ENCODE peak calls at places on chromosome 5, in ten cellular contexts. T is A549, L is gastrocnemius medialis, E is lower leg skin, F is GM23338, V is fibroblast of mammary gland, Q is IMR-90, P is endothelial cell of umbilical vein, D is right atrium auricular region, Y is Panc1. W is an unnamed sample.

GRCh38 chr5:112743631-112744030 is 5.9 kb downstream of the APC start:
- DNase-seq in P (no peak), F (no peak), Y (no peak), E (no peak), D (no peak), V (no peak), T (no peak), L (no peak), Q (no peak), W (no peak)

GRCh38 chr5:150556859-150557506 is 49.1 kb downstream of the NDST1 start:
- DNase-seq in L (no peak), P (no peak), F (no peak), E (no peak), V (no peak), T (no peak), Y (no peak), D (no peak), Q (no peak), W (no peak)

GRCh38 chr5:147519380-147519779 is 9.5 kb upstream of the DPYSL3 start:
- DNase-seq in T (no peak), V (peak), F (no peak), P (no peak), D (no peak), Q (no peak), Y (no peak), E (no peak), L (no peak), W (no peak)

GRCh38 chr5:18465833-18466681 is 831.8 kb downstream of the TAF11L14 start:
- DNase-seq in Q (peak), T (peak), P (peak), V (peak), Y (peak), F (peak), L (no peak), E (peak), D (no peak), W (peak)

GRCh38 chr5:52869391-52869790 is 81.7 kb downstream of the ITGA1 start:
- DNase-seq in P (no peak), F (no peak), L (no peak), T (no peak), E (no peak), Y (no peak), V (no peak), Q (no peak), D (no peak), W (no peak)

GRCh38 chr5:180159756-180160155 is 49.3 kb downstream of the RASGEF1C start:
- DNase-seq in L (no peak), Q (peak), T (no peak), V (peak), F (no peak), P (no peak), D (peak), Y (no peak), E (peak), W (no peak)

GRCh38 chr5:160539431-160539830 is 117.8 kb downstream of the PTTG1 start:
- DNase-seq in D (no peak), P (no peak), Y (no peak), F (no peak), Q (no peak), L (no peak), T (no peak), V (no peak), E (no peak), W (no peak)

GRCh38 chr5:96530901-96531300 is 97.9 kb upstream of the PCSK1 start:
- DNase-seq in E (no peak), Q (no peak), D (no peak), F (no peak), L (no peak), T (no peak), V (peak), Y (no peak), P (no peak), W (no peak)

GRCh38 chr5:147483197-147483790 is 26.6 kb downstream of the DPYSL3 start:
- DNase-seq in F (no peak), V (peak), T (no peak), Q (peak), L (no peak), Y (no peak), P (peak), D (no peak), E (no peak), W (no peak)

GRCh38 chr5:107395632-107396350 is 274.9 kb downstream of the EFNA5 start:
- DNase-seq in V (no peak), L (no peak), D (no peak), Q (no peak), F (no peak), E (no peak), T (no peak), P (no peak), Y (no peak), W (no peak)

GRCh38 chr5:143177263-143177994 is 226.1 kb downstream of the NR3C1 start:
- DNase-seq in F (no peak), E (peak), Y (peak), T (peak), D (no peak), V (peak), Q (peak), P (no peak), L (peak), W (peak)

GRCh38 chr5:167295686-167296015 is 995.8 kb upstream of the WWC1 start:
- DNase-seq in Q (no peak), D (no peak), Y (peak), V (peak), F (no peak), L (no peak), T (no peak), E (no peak), P (no peak), W (no peak)

GRCh38 chr5:126002222-126002897 is 420.8 kb upstream of the GRAMD2B start:
- DNase-seq in V (peak), Y (no peak), P (peak), E (peak), L (peak), F (no peak), T (no peak), Q (peak), D (peak), W (peak)

GRCh38 chr5:131999991-132000490 is 11.4 kb downstream of the ACSL6 start:
- DNase-seq in L (peak), E (no peak), T (no peak), Y (no peak), V (no peak), Q (no peak), F (no peak), P (no peak), D (no peak), W (no peak)

GRCh38 chr5:181223729-181224389 is 778 bp downstream of the TRIM41 start:
- DNase-seq in F (peak), T (no peak), V (no peak), E (no peak), D (no peak), Q (peak), L (no peak), P (no peak), Y (no peak), W (peak)

DNA sequence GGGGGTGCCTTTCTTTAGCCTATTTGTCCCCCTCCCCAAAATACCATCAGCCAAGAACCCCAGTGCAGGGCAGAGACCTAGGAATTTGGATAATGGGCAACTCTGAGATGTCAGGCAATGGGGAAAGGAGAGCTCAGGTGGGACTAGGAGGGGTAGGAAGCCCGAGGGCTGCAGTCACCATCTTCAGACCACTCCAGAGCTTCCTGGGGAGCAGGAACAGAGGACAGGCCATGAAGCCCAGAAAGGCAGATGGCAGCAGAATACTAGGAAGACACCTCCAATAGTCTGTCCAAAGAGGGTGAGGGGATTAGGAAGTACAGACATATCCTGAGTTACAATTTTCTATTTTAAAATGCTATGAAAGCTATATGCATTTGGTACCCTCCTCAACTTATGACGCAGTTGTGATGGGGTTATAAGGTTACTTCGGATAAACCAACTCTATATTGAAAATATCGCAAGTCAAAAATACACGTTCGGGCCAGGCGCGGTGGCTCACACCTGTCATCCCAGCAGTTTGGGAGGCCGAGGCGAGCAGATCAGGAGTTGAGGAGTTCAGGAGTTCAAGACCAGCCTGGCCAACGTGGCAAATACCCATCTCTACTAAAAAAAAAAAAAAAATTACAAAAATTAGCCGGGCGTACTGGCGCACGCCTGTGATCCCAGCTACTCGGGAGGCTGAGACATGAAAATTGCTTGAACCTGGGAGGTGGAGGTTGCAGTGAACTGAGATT is 34.6 kb upstream of the IL17B start:
- DNase-seq in L (no peak), D (no peak), Q (no peak), T (no peak), F (no peak), P (no peak), E (no peak), V (no peak), Y (no peak), W (peak)
- H3K4me3 ChIP-seq in L (no peak), D (peak), Q (no peak), T (no peak), F (no peak), P (no peak), E (no peak), V (no peak), Y (no peak), W (no peak)

DNA sequence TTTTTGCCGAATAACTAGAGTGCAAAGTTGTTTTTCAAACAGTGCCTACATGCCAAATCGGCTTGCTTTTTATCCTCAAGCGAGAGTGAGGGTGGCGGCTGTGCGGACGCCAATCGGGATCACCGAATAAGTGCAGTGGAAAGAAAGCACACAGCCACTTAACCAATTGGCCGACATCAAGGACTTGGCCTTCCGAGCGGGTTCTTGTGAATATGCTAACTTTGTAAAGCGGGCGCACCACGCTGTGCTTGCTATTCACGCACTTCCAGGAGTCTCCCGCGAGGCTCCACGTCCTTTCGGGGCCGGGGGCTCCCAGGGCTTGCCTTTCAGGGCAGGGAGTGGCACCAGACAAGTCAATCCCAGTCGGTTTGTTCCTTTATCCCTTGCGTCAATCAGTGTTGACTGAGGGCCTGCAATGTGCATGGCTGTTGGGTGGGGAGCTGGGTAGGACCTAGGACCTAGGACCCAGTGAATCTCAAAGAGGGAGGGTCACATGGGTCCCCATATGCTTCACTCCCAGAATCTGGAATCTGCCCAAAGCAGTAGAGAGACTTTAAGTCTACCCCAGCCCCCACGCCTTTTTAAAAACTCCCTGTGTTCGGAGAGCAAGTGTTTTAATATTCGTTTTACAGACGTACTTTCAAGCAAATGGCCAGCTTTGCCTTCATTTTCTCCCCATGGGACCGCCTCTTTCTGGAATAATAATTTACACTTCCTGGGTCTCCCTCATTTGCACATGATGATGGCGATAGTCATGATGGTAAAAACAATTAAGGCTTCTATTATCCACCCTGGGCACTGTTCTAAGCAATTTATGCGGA is 2.0 kb upstream of the GCNT4 start:
- DNase-seq in V (peak), T (no peak), L (peak), Q (peak), F (peak), D (peak), P (no peak), E (peak), Y (no peak), W (peak)
- TF ChIP-seq CTCF in V (no peak), T (no peak), L (no peak), Q (no peak), F (no peak), D (no peak), P (no peak), E (no peak), Y (no peak), W (no peak)

GRCh38 chr5:115599924-115600323 is 2.4 kb downstream of the TICAM2 start:
- DNase-seq in F (peak), Q (no peak), Y (no peak), L (no peak), V (no peak), T (no peak), D (no peak), E (no peak), P (no peak), W (peak)

GRCh38 chr5:115600771-115601170 is 1.5 kb downstream of the TICAM2 start:
- DNase-seq in D (no peak), Q (peak), P (no peak), Y (no peak), T (no peak), L (no peak), V (peak), F (no peak), E (no peak), W (peak)

GRCh38 chr5:115601709-115602584 is at the start of gene TICAM2:
- DNase-seq in D (peak), E (peak), Q (peak), T (peak), L (peak), P (peak), Y (no peak), F (peak), V (peak), W (peak)

GRCh38 chr5:115605436-115605835 is 3.2 kb upstream of the TICAM2 start:
- DNase-seq in E (no peak), F (no peak), Q (no peak), T (no peak), D (no peak), P (no peak), V (no peak), Y (no peak), L (no peak), W (no peak)

GRCh38 chr5:115602585-115603125 is 376 bp upstream of the TICAM2 start:
- DNase-seq in P (no peak), T (no peak), Q (no peak), L (no peak), D (no peak), F (no peak), Y (no peak), V (no peak), E (no peak), W (no peak)
- H3K4me3 ChIP-seq in P (peak), T (peak), Q (peak), L (peak), D (peak), F (peak), Y (peak), V (peak), E (no peak), W (peak)

GRCh38 chr5:42582723-42583122 is 159.5 kb downstream of the GHR start:
- DNase-seq in V (no peak), Y (no peak), T (no peak), P (no peak), L (no peak), Q (no peak), F (no peak), E (no peak), D (no peak), W (no peak)
- TF ChIP-seq CTCF in V (no peak), Y (no peak), T (no peak), P (no peak), L (no peak), Q (no peak), F (no peak), E (no peak), D (no peak), W (no peak)

GRCh38 chr5:68239485-68239884 is 23.9 kb downstream of the PIK3R1 start:
- DNase-seq in V (peak), L (peak), P (peak), D (peak), Q (peak), E (peak), F (peak), T (no peak), Y (no peak), W (peak)
- H3K4me3 ChIP-seq in V (no peak), L (no peak), P (no peak), D (no peak), Q (no peak), E (no peak), F (no peak), T (no peak), Y (no peak), W (no peak)

W was measured in cardiac fibroblast.